ENCODE peak calls at places on chromosome 22, in five cellular contexts. P, B, W, C and U are unnamed samples.

GRCh38 chr22:50688448-50688847 is 15.8 kb downstream of the SHANK3 start:
- DNase-seq in P (peak; percentile 52), B (no peak), W (no peak), C (no peak), U (no peak)

GRCh38 chr22:22479999-22480532 is 28.5 kb downstream of the ZNF280B start:
- DNase-seq in P (no peak), B (peak; percentile 18), W (peak; percentile 6), C (no peak), U (no peak)

GRCh38 chr22:38029901-38030300 is 27.3 kb upstream of the PICK1 start:
- DNase-seq in P (no peak), B (no peak), W (peak; percentile 15), C (no peak), U (no peak)

GRCh38 chr22:37534445-37534844 is 15.2 kb upstream of the CARD10 start:
- DNase-seq in P (no peak), B (no peak), W (no peak), C (no peak), U (no peak)

GRCh38 chr22:40443675-40444482 is 73.5 kb downstream of the SGSM3 start:
- DNase-seq in P (no peak), B (no peak), W (no peak), C (no peak), U (no peak)

GRCh38 chr22:30041475-30041874 is 38.8 kb upstream of the HORMAD2 start:
- DNase-seq in P (no peak), B (no peak), W (no peak), C (no peak), U (no peak)

GRCh38 chr22:44012172-44012571 is 11.9 kb upstream of the PARVB start:
- DNase-seq in P (no peak), B (no peak), W (no peak), C (no peak), U (no peak)

GRCh38 chr22:30969532-30970355 is 679 bp downstream of the TUG1 start:
- DNase-seq in P (no peak), B (peak; percentile 50), W (peak; percentile 61), C (peak; percentile 75), U (peak; percentile 13)

GRCh38 chr22:37563153-37564081 is 3.1 kb downstream of the CDC42EP1 start:
- DNase-seq in P (no peak), B (peak; percentile 97), W (peak; percentile 97), C (no peak), U (no peak)

GRCh38 chr22:44455151-44455962 is 42.7 kb downstream of the RTL6 start:
- DNase-seq in P (peak; percentile 82), B (no peak), W (no peak), C (no peak), U (no peak)

GRCh38 chr22:45502215-45503070 is at the start of gene FBLN1:
- DNase-seq in P (no peak), B (peak; percentile 35), W (peak; percentile 87), C (peak; percentile 85), U (no peak)

GRCh38 chr22:33888821-33889220 is 31.5 kb downstream of the LARGE1 start:
- DNase-seq in P (no peak), B (no peak), W (no peak), C (no peak), U (no peak)

DNA sequence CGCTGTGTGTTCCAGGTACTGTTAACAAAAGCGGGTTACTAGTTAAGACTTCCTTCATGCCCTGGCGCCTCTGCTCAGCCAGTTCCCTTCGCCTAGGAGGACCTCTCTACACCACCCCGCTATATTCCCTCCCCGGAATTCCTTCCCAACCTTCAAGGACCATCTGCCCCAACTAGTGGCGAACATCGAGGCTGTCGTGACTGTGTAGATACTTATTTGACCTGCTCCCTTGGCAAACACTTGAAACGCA is 450 bp upstream of the BCL2L13 start:
- DNase-seq in P (peak; percentile 75), B (no peak), W (no peak), C (no peak), U (no peak)
- TF ChIP-seq CTCF in P (peak; percentile 24), B (no peak), W (no peak), C (no peak), U (peak; percentile 0)

DNA sequence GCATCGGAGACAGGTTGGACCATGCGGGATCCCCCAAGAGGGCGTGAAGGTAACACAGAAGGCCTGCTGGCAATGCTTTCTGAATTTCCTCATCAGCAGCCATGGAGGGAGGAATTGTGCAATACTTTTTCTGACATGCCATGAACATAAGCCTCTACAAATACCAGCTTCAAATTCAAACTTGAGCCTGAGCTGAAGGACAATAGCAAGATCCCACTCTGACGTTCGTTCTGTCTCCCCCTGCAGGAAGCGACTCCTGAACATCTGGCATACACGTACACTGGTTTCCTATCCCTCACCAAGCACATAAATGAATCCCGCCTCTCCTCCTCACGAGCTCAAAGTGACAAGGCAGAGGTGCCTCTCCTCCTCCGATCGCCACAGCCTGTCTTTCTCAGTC is 312.2 kb downstream of the BRD1 start:
- DNase-seq in P (no peak), B (no peak), W (peak; percentile 6), C (no peak), U (no peak)
- TF ChIP-seq CTCF in P (no peak), B (no peak), W (no peak), C (peak; percentile 50), U (no peak)

GRCh38 chr22:19955241-19956128 is 13.9 kb upstream of the TXNRD2 start:
- DNase-seq in P (no peak), B (no peak), W (no peak), C (no peak), U (no peak)

GRCh38 chr22:19958083-19959042 is 16.7 kb upstream of the TXNRD2 start:
- DNase-seq in P (peak; percentile 47), B (peak; percentile 33), W (peak; percentile 80), C (no peak), U (no peak)

GRCh38 chr22:19959043-19959586 is 17.5 kb upstream of the TXNRD2 start:
- DNase-seq in P (peak; percentile 80), B (peak; percentile 76), W (peak; percentile 86), C (no peak), U (no peak)

GRCh38 chr22:19959587-19960490 is 18.2 kb upstream of the TXNRD2 start:
- DNase-seq in P (peak; percentile 65), B (no peak), W (no peak), C (no peak), U (no peak)

DNA sequence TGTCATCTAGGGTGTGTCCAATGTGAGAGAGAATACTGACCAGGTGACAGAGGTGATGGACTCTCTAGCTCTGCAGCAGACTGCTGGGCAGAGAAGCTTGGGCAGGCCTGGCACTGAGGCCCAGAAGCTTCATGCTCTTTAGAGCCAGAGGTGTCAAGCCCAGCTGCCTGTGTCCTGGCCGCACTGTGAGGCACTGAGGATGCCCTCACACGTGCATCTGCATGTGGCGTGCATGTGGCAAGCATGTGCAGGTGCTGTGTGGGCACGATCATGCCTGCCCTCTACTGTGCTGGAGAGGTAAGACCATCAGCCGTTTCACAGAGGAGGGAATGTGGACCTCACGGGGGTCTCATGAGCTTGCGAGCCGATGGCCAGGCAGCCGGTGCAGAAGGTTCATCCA is 15.8 kb upstream of the TXNRD2 start:
- DNase-seq in P (peak; percentile 66), B (no peak), W (peak; percentile 36), C (no peak), U (no peak)
- TF ChIP-seq CTCF in P (no peak), B (no peak), W (no peak), C (peak; percentile 22), U (peak; percentile 5)

GRCh38 chr22:36331306-36331911 is 56.4 kb downstream of the MYH9 start:
- DNase-seq in P (peak; percentile 97), B (peak; percentile 98), W (peak; percentile 96), C (no peak), U (peak; percentile 92)
- TF ChIP-seq CTCF in P (no peak), B (no peak), W (no peak), C (no peak), U (no peak)